ENCODE peak calls at places on chromosomes 5 and 9, in seven cellular contexts. T is pancreas, Q is adipocyte, S is body of pancreas, O is tibial nerve, P is upper lobe of right lung, E is stomach. H is an unnamed sample.

GRCh38 chr9:22683393-22684075 is 236.9 kb downstream of the DMRTA1 start:
- DNase-seq in T (no peak), Q (peak; percentile 70), S (no peak), O (no peak), P (no peak), E (no peak), H (no peak)

GRCh38 chr9:130437011-130437784 is 7.6 kb upstream of the ASS1 start:
- DNase-seq in T (no peak), Q (no peak), S (no peak), O (no peak), P (no peak), E (no peak), H (peak; percentile 38)

GRCh38 chr9:20997503-20998076 is 33.9 kb downstream of the HACD4 start:
- DNase-seq in T (no peak), Q (no peak), S (no peak), O (no peak), P (no peak), E (no peak), H (no peak)

GRCh38 chr5:37738057-37738691 is 101.7 kb downstream of the GDNF start:
- DNase-seq in T (no peak), Q (peak; percentile 93), S (no peak), O (peak; percentile 64), P (no peak), E (no peak), H (no peak)

GRCh38 chr9:125988479-125989050 is 241.4 kb downstream of the PBX3 start:
- DNase-seq in T (no peak), Q (no peak), S (no peak), O (no peak), P (peak; percentile 26), E (no peak), H (no peak)

GRCh38 chr5:15377573-15378340 is 122.2 kb upstream of the FBXL7 start:
- DNase-seq in T (no peak), Q (no peak), S (no peak), O (no peak), P (no peak), E (no peak), H (no peak)

GRCh38 chr9:131056781-131057506 is 39.4 kb upstream of the AIF1L start:
- DNase-seq in T (no peak), Q (no peak), S (no peak), O (no peak), P (no peak), E (no peak), H (no peak)

GRCh38 chr5:6728011-6728794 is 15.0 kb downstream of the TENT4A start:
- DNase-seq in T (no peak), Q (no peak), S (no peak), O (no peak), P (no peak), E (no peak), H (no peak)

GRCh38 chr9:127883959-127884358 is 6.5 kb upstream of the AK1 start:
- DNase-seq in T (no peak), Q (no peak), S (no peak), O (no peak), P (peak; percentile 56), E (no peak), H (no peak)

GRCh38 chr9:25513509-25514033 is 164.7 kb downstream of the TUSC1 start:
- DNase-seq in T (no peak), Q (peak; percentile 51), S (no peak), O (no peak), P (no peak), E (no peak), H (no peak)

GRCh38 chr9:27572566-27572917 is 739 bp downstream of the C9orf72 start:
- DNase-seq in T (peak; percentile 45), Q (no peak), S (peak; percentile 35), O (peak; percentile 55), P (no peak), E (peak; percentile 57), H (no peak)

GRCh38 chr5:132827943-132828673 is 2.3 kb downstream of the SHROOM1 start:
- DNase-seq in T (no peak), Q (no peak), S (no peak), O (no peak), P (no peak), E (no peak), H (no peak)

GRCh38 chr9:118992813-118993747 is 376.2 kb downstream of the BRINP1 start:
- DNase-seq in T (no peak), Q (peak; percentile 12), S (no peak), O (no peak), P (no peak), E (no peak), H (no peak)

GRCh38 chr5:94017579-94017978 is 276.2 kb upstream of the POU5F2 start:
- DNase-seq in T (no peak), Q (no peak), S (no peak), O (no peak), P (no peak), E (no peak), H (no peak)

GRCh38 chr5:3102531-3102930 is 351.1 kb upstream of the IRX2 start:
- DNase-seq in T (no peak), Q (no peak), S (no peak), O (no peak), P (no peak), E (no peak), H (no peak)

GRCh38 chr9:124012368-124013262 is 1.0 kb downstream of the LHX2 start:
- DNase-seq in T (no peak), Q (no peak), S (no peak), O (no peak), P (no peak), E (no peak), H (no peak)

GRCh38 chr9:109507421-109507838 is 9.3 kb upstream of the PTPN3 start:
- DNase-seq in T (no peak), Q (peak; percentile 96), S (peak; percentile 29), O (peak; percentile 13), P (no peak), E (no peak), H (peak; percentile 89)

GRCh38 chr5:179110528-179110927 is 50.4 kb downstream of the ZNF354C start:
- DNase-seq in T (no peak), Q (no peak), S (no peak), O (no peak), P (no peak), E (no peak), H (no peak)

GRCh38 chr5:111932628-111933027 is 175.6 kb upstream of the NREP start:
- DNase-seq in T (no peak), Q (peak; percentile 65), S (no peak), O (no peak), P (no peak), E (no peak), H (no peak)

GRCh38 chr5:14685757-14686156 is 21.2 kb downstream of the OTULIN start:
- DNase-seq in T (no peak), Q (peak; percentile 81), S (no peak), O (peak; percentile 48), P (no peak), E (no peak), H (no peak)

GRCh38 chr5:43315262-43315661 is 2.0 kb upstream of the HMGCS1 start:
- DNase-seq in T (no peak), Q (no peak), S (no peak), O (no peak), P (no peak), E (no peak), H (no peak)

GRCh38 chr9:130663258-130664171 is 879 bp upstream of the PRDM12 start:
- DNase-seq in T (no peak), Q (peak; percentile 26), S (no peak), O (no peak), P (no peak), E (no peak), H (no peak)

GRCh38 chr9:113589890-113590289 is 126.4 kb downstream of the RGS3 start:
- DNase-seq in T (no peak), Q (peak; percentile 59), S (no peak), O (no peak), P (no peak), E (no peak), H (no peak)

GRCh38 chr5:174759091-174759490 is 34.7 kb downstream of the MSX2 start:
- DNase-seq in T (no peak), Q (no peak), S (no peak), O (no peak), P (no peak), E (no peak), H (no peak)
- H3K4me1 ChIP-seq in T (no peaks in the 10 kb centered on the region), Q (no peaks in the 10 kb centered on the region), S (no peaks in the 10 kb centered on the region), O (no peaks in the 10 kb centered on the region), P (no peaks in the 10 kb centered on the region), E (no peaks in the 10 kb centered on the region), H (no peaks in the 10 kb centered on the region)

GRCh38 chr9:88775559-88775958 is 215.7 kb upstream of the S1PR3 start:
- DNase-seq in T (no peak), Q (peak; percentile 25), S (no peak), O (no peak), P (no peak), E (no peak), H (no peak)

GRCh38 chr9:88775037-88775471 is 216.2 kb upstream of the S1PR3 start:
- DNase-seq in T (no peak), Q (peak; percentile 94), S (no peak), O (peak; percentile 73), P (no peak), E (peak; percentile 44), H (no peak)

GRCh38 chr9:88772602-88773001 is 218.7 kb upstream of the S1PR3 start:
- DNase-seq in T (no peak), Q (no peak), S (no peak), O (no peak), P (no peak), E (no peak), H (no peak)

GRCh38 chr9:88773627-88774244 is 217.5 kb upstream of the S1PR3 start:
- DNase-seq in T (no peak), Q (peak; percentile 57), S (no peak), O (no peak), P (no peak), E (no peak), H (no peak)

DNA sequence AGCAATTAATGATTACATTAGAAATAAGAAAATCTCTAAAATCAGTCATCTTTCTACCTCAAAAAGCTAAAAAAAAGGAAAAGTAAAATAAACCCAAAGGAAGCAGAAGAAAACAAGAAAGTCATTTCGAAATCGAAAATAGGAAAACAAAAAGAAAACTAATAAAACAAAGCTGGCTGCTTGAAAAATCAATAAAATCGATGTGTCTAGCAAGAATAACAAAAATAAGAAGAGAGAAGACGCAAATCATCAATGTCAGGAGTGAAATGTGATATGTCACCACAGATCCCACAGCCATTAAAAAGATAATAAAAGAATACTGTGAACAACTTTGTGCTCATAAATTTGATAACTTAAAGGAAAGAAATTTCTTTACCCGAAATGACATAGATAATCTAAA is 218.1 kb upstream of the S1PR3 start:
- DNase-seq in T (no peak), Q (no peak), S (no peak), O (no peak), P (no peak), E (no peak), H (no peak)
- H3K4me1 ChIP-seq in T (no peaks in the 10 kb centered on the region), Q (peaks cover 45% of the 10 kb centered on the region), S (no peaks in the 10 kb centered on the region), O (peaks cover 10% of the 10 kb centered on the region), P (peaks cover 8% of the 10 kb centered on the region), E (peaks cover 14% of the 10 kb centered on the region), H (no peaks in the 10 kb centered on the region)

GRCh38 chr9:121694582-121694981 is 43.1 kb downstream of the DAB2IP start:
- DNase-seq in T (no peak), Q (no peak), S (no peak), O (no peak), P (no peak), E (no peak), H (no peak)
- H3K4me1 ChIP-seq in T (peaks cover 4% of the 10 kb centered on the region), Q (no peaks in the 10 kb centered on the region), S (peaks cover 19% of the 10 kb centered on the region), O (peaks cover 4% of the 10 kb centered on the region), P (peaks cover 23% of the 10 kb centered on the region), E (peaks cover 17% of the 10 kb centered on the region), H (peaks cover 22% of the 10 kb centered on the region)

DNA sequence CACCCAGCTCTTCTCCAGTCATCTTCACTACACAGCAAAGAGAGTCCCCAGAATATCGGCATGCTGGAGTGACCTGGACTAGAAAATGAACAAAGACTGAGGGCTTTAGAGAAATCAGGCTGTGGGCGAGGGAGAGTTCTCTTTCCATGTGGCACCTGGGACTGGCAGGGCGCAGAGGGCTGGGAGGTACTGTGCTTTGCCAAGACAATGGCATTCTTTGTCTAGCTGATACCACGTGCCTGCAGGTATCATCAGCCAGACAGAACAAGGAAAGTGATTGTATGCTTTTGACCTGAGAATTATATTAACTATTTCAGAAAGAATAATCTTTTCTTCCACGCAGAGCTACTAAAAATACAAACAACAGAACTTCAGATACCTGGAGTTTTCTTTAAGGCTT is 30.5 kb downstream of the DDX31 start:
- DNase-seq in T (no peak), Q (no peak), S (peak; percentile 40), O (no peak), P (no peak), E (no peak), H (no peak)
- H3K4me1 ChIP-seq in T (no peaks in the 10 kb centered on the region), Q (peaks cover 6% of the 10 kb centered on the region), S (peaks cover 5% of the 10 kb centered on the region), O (no peaks in the 10 kb centered on the region), P (no peaks in the 10 kb centered on the region), E (no peaks in the 10 kb centered on the region), H (no peaks in the 10 kb centered on the region)